ENCODE peak calls at places on chromosomes 5 and 9, in six cellular contexts. I is nucleus accumbens; P is heart left ventricle; W is A172; O is left colon; Z is activated CD4-positive, CD25-positive, alpha-beta regulatory T cell treated with anti-CD3 and anti-CD28 coated beads, Interleukin-2, amount 50 U/mL, for 72 hours. M is an unnamed sample.

GRCh38 chr5:50958852-50959457 is 292.5 kb downstream of the PARP8 start:
- DNase-seq in I (no peak), P (no peak), W (peak; percentile 22), Z (no peak), O (peak; percentile 42), M (no peak)

GRCh38 chr5:115179959-115180709 is 10.4 kb upstream of the TRIM36 start:
- DNase-seq in O (peak; percentile 63), I (no peak), P (peak; percentile 32), W (peak; percentile 39), Z (no peak), M (peak; percentile 86)

GRCh38 chr9:115369322-115369957 is 251.5 kb upstream of the TNC start:
- DNase-seq in I (no peak), O (no peak), P (peak; percentile 34), Z (no peak), W (peak; percentile 85), M (no peak)

GRCh38 chr5:38621840-38622513 is 65.5 kb upstream of the LIFR start:
- DNase-seq in W (no peak), P (no peak), I (no peak), O (no peak), Z (no peak), M (no peak)

GRCh38 chr5:53416144-53416730 is 64.2 kb upstream of the FST start:
- DNase-seq in W (no peak), P (no peak), I (no peak), O (no peak), Z (no peak), M (no peak)

GRCh38 chr9:115913666-115914065 is 239.9 kb upstream of the PAPPA start:
- DNase-seq in I (no peak), Z (no peak), P (no peak), O (no peak), W (no peak), M (no peak)

GRCh38 chr5:154366353-154366752 is 79.4 kb upstream of the SAP30L start:
- DNase-seq in P (no peak), Z (no peak), W (peak; percentile 80), I (no peak), O (no peak), M (no peak)

GRCh38 chr5:173615884-173616576 is 420 bp downstream of the BOD1 start:
- DNase-seq in W (peak; percentile 77), P (peak; percentile 52), I (peak; percentile 77), O (peak; percentile 77), Z (peak; percentile 70), M (peak; percentile 79)

GRCh38 chr5:870973-871372 is 20.2 kb upstream of the ZDHHC11 start:
- DNase-seq in I (no peak), Z (no peak), W (no peak), O (no peak), P (peak; percentile 6), M (no peak)

GRCh38 chr5:94540856-94541494 is 77.4 kb downstream of the KIAA0825 start:
- DNase-seq in Z (no peak), W (no peak), O (no peak), P (no peak), I (no peak), M (no peak)

GRCh38 chr9:22645893-22646292 is 199.3 kb downstream of the DMRTA1 start:
- DNase-seq in Z (no peak), O (no peak), W (peak; percentile 48), P (no peak), I (no peak), M (no peak)

GRCh38 chr9:87567047-87567446 is 69.4 kb downstream of the DAPK1 start:
- DNase-seq in Z (no peak), O (no peak), P (no peak), I (no peak), W (no peak), M (no peak)

GRCh38 chr5:163496286-163496685 is 9.1 kb upstream of the MAT2B start:
- DNase-seq in W (peak; percentile 66), O (no peak), I (no peak), P (no peak), Z (no peak), M (no peak)

GRCh38 chr9:115195889-115196288 is 77.9 kb upstream of the TNC start:
- DNase-seq in I (no peak), P (no peak), O (no peak), Z (no peak), W (no peak), M (no peak)

GRCh38 chr9:78566948-78567675 is 270.2 kb downstream of the PSAT1 start:
- DNase-seq in I (no peak), O (no peak), P (no peak), W (peak; percentile 46), Z (no peak), M (peak; percentile 2)

GRCh38 chr5:119302916-119303897 is 52.6 kb upstream of the TNFAIP8 start:
- DNase-seq in P (no peak), I (no peak), W (peak; percentile 92), O (no peak), Z (no peak), M (no peak)

GRCh38 chr9:111016046-111017026 is 21.9 kb downstream of the LPAR1 start:
- DNase-seq in P (no peak), W (no peak), O (no peak), Z (no peak), I (no peak), M (no peak)

GRCh38 chr5:124906339-124907097 is 160.1 kb upstream of the ZNF608 start:
- DNase-seq in O (peak; percentile 58), W (peak; percentile 62), P (peak; percentile 81), I (peak; percentile 42), Z (no peak), M (no peak)

GRCh38 chr5:173011602-173012001 is 28.0 kb downstream of the ATP6V0E1 start:
- DNase-seq in W (no peak), Z (no peak), I (no peak), P (no peak), O (no peak), M (no peak)

GRCh38 chr5:33120671-33121070 is 320.1 kb upstream of the TARS1 start:
- DNase-seq in O (no peak), P (no peak), Z (no peak), W (peak; percentile 18), I (no peak), M (no peak)

GRCh38 chr5:166285385-166285784 is 2006.1 kb upstream of the WWC1 start:
- DNase-seq in W (peak; percentile 34), I (no peak), P (no peak), O (no peak), Z (no peak), M (no peak)

GRCh38 chr5:172763120-172763464 is 7.9 kb downstream of the DUSP1 start:
- DNase-seq in P (no peak), Z (no peak), I (no peak), W (no peak), O (no peak), M (no peak)

GRCh38 chr5:5953641-5954040 is 424.7 kb downstream of the MED10 start:
- DNase-seq in P (no peak), I (no peak), W (no peak), O (no peak), Z (no peak), M (no peak)

GRCh38 chr5:152978141-152978835 is 512.2 kb upstream of the GRIA1 start:
- DNase-seq in P (no peak), I (no peak), Z (no peak), W (no peak), O (no peak), M (no peak)

GRCh38 chr5:37514946-37515345 is 135.8 kb downstream of the WDR70 start:
- DNase-seq in W (no peak), Z (no peak), P (no peak), I (no peak), O (no peak), M (no peak)

GRCh38 chr5:126366199-126366560 is 57.0 kb upstream of the GRAMD2B start:
- DNase-seq in I (no peak), O (no peak), Z (no peak), W (no peak), P (no peak), M (no peak)

GRCh38 chr5:1510151-1510561 is 13.6 kb downstream of the LPCAT1 start:
- DNase-seq in I (peak; percentile 59), W (no peak), Z (peak; percentile 25), P (no peak), O (peak; percentile 1), M (peak; percentile 17)

GRCh38 chr5:122715095-122715494 is 59.8 kb upstream of the SNX2 start:
- DNase-seq in P (no peak), I (no peak), O (no peak), W (no peak), Z (no peak), M (no peak)